ENCODE peak calls at places on chromosomes 13 and 19, in ten cellular contexts. One of them, this sample, is unnamed.

GRCh38 chr13:97109841-97110492 is 112.2 kb upstream of the MBNL2 start:
- DNase-seq in nephron progenitor cell: peak; percentile 92
- DNase-seq in fibroblast of mammary gland: peak; percentile 82
- DNase-seq in CD4-positive, alpha-beta T cell: peak; percentile 71
- DNase-seq in AG09309: peak; percentile 72
- DNase-seq in fibroblast of villous mesenchyme: peak; percentile 94
- DNase-seq in mammary epithelial cell: peak; percentile 85
- DNase-seq in CD8-positive, alpha-beta T cell: peak; percentile 76
- DNase-seq in PC-9: peak; percentile 96
- DNase-seq in AG10803: peak; percentile 87
- DNase-seq in this sample: peak; percentile 96

GRCh38 chr19:1672769-1673644 is 20.6 kb upstream of the TCF3 start:
- DNase-seq in nephron progenitor cell: no peak
- DNase-seq in fibroblast of mammary gland: no peak
- DNase-seq in CD4-positive, alpha-beta T cell: no peak
- DNase-seq in AG09309: no peak
- DNase-seq in fibroblast of villous mesenchyme: no peak
- DNase-seq in mammary epithelial cell: no peak
- DNase-seq in CD8-positive, alpha-beta T cell: no peak
- DNase-seq in PC-9: no peak
- DNase-seq in AG10803: no peak
- DNase-seq in this sample: no peak

GRCh38 chr19:40960780-40961179 is 30.3 kb upstream of the CYP2B6 start:
- DNase-seq in nephron progenitor cell: no peak
- DNase-seq in fibroblast of mammary gland: no peak
- DNase-seq in CD4-positive, alpha-beta T cell: no peak
- DNase-seq in AG09309: no peak
- DNase-seq in fibroblast of villous mesenchyme: no peak
- DNase-seq in mammary epithelial cell: no peak
- DNase-seq in CD8-positive, alpha-beta T cell: no peak
- DNase-seq in PC-9: peak; percentile 19
- DNase-seq in AG10803: no peak
- DNase-seq in this sample: no peak

GRCh38 chr13:112954488-112955270 is 14.3 kb upstream of the MCF2L start:
- DNase-seq in nephron progenitor cell: no peak
- DNase-seq in fibroblast of mammary gland: no peak
- DNase-seq in CD4-positive, alpha-beta T cell: no peak
- DNase-seq in AG09309: no peak
- DNase-seq in fibroblast of villous mesenchyme: no peak
- DNase-seq in mammary epithelial cell: no peak
- DNase-seq in CD8-positive, alpha-beta T cell: no peak
- DNase-seq in PC-9: no peak
- DNase-seq in AG10803: no peak
- DNase-seq in this sample: no peak

GRCh38 chr13:93029536-93029935 is 197.1 kb upstream of the GPC6 start:
- DNase-seq in nephron progenitor cell: no peak
- DNase-seq in fibroblast of mammary gland: peak; percentile 4
- DNase-seq in CD4-positive, alpha-beta T cell: no peak
- DNase-seq in AG09309: peak; percentile 17
- DNase-seq in fibroblast of villous mesenchyme: no peak
- DNase-seq in mammary epithelial cell: peak; percentile 17
- DNase-seq in CD8-positive, alpha-beta T cell: no peak
- DNase-seq in PC-9: no peak
- DNase-seq in AG10803: peak; percentile 23
- DNase-seq in this sample: no peak

GRCh38 chr13:39249971-39250370 is 211.7 kb downstream of the NHLRC3 start:
- DNase-seq in nephron progenitor cell: no peak
- DNase-seq in fibroblast of mammary gland: no peak
- DNase-seq in CD4-positive, alpha-beta T cell: no peak
- DNase-seq in AG09309: no peak
- DNase-seq in fibroblast of villous mesenchyme: no peak
- DNase-seq in mammary epithelial cell: no peak
- DNase-seq in CD8-positive, alpha-beta T cell: no peak
- DNase-seq in PC-9: no peak
- DNase-seq in AG10803: no peak
- DNase-seq in this sample: no peak

GRCh38 chr19:16584825-16585801 is 12.9 kb upstream of the SLC35E1 start:
- DNase-seq in nephron progenitor cell: no peak
- DNase-seq in fibroblast of mammary gland: no peak
- DNase-seq in CD4-positive, alpha-beta T cell: no peak
- DNase-seq in AG09309: no peak
- DNase-seq in fibroblast of villous mesenchyme: no peak
- DNase-seq in mammary epithelial cell: no peak
- DNase-seq in CD8-positive, alpha-beta T cell: no peak
- DNase-seq in PC-9: no peak
- DNase-seq in AG10803: no peak
- DNase-seq in this sample: no peak

GRCh38 chr19:1690570-1691307 is 38.3 kb upstream of the TCF3 start:
- DNase-seq in nephron progenitor cell: peak; percentile 85
- DNase-seq in fibroblast of mammary gland: peak; percentile 20
- DNase-seq in CD4-positive, alpha-beta T cell: peak; percentile 38
- DNase-seq in AG09309: no peak
- DNase-seq in fibroblast of villous mesenchyme: peak; percentile 20
- DNase-seq in mammary epithelial cell: peak; percentile 28
- DNase-seq in CD8-positive, alpha-beta T cell: no peak
- DNase-seq in PC-9: peak; percentile 7
- DNase-seq in AG10803: no peak
- DNase-seq in this sample: no peak

GRCh38 chr13:79782541-79783216 is 301.7 kb downstream of the NDFIP2 start:
- DNase-seq in nephron progenitor cell: peak; percentile 74
- DNase-seq in fibroblast of mammary gland: no peak
- DNase-seq in CD4-positive, alpha-beta T cell: no peak
- DNase-seq in AG09309: no peak
- DNase-seq in fibroblast of villous mesenchyme: peak; percentile 90
- DNase-seq in mammary epithelial cell: peak; percentile 85
- DNase-seq in CD8-positive, alpha-beta T cell: no peak
- DNase-seq in PC-9: no peak
- DNase-seq in AG10803: peak; percentile 10
- DNase-seq in this sample: no peak

GRCh38 chr13:31927219-31927653 is 104.3 kb upstream of the FRY start:
- DNase-seq in nephron progenitor cell: no peak
- DNase-seq in fibroblast of mammary gland: no peak
- DNase-seq in CD4-positive, alpha-beta T cell: no peak
- DNase-seq in AG09309: no peak
- DNase-seq in fibroblast of villous mesenchyme: no peak
- DNase-seq in mammary epithelial cell: no peak
- DNase-seq in CD8-positive, alpha-beta T cell: no peak
- DNase-seq in PC-9: no peak
- DNase-seq in AG10803: no peak
- DNase-seq in this sample: no peak

GRCh38 chr19:51139299-51140018 is 2.6 kb upstream of the SIGLEC7 start:
- DNase-seq in nephron progenitor cell: no peak
- DNase-seq in fibroblast of mammary gland: no peak
- DNase-seq in CD4-positive, alpha-beta T cell: no peak
- DNase-seq in AG09309: no peak
- DNase-seq in fibroblast of villous mesenchyme: no peak
- DNase-seq in mammary epithelial cell: no peak
- DNase-seq in CD8-positive, alpha-beta T cell: no peak
- DNase-seq in PC-9: no peak
- DNase-seq in AG10803: no peak
- DNase-seq in this sample: no peak

GRCh38 chr13:110012102-110012739 is 225.8 kb upstream of the IRS2 start:
- DNase-seq in nephron progenitor cell: no peak
- DNase-seq in fibroblast of mammary gland: peak; percentile 98
- DNase-seq in CD4-positive, alpha-beta T cell: no peak
- DNase-seq in AG09309: peak; percentile 83
- DNase-seq in fibroblast of villous mesenchyme: peak; percentile 90
- DNase-seq in mammary epithelial cell: peak; percentile 89
- DNase-seq in CD8-positive, alpha-beta T cell: no peak
- DNase-seq in PC-9: peak; percentile 77
- DNase-seq in AG10803: peak; percentile 99
- DNase-seq in this sample: no peak

GRCh38 chr19:37855098-37855497 is 51.3 kb downstream of the WDR87 start:
- DNase-seq in nephron progenitor cell: no peak
- DNase-seq in fibroblast of mammary gland: peak; percentile 29
- DNase-seq in CD4-positive, alpha-beta T cell: no peak
- DNase-seq in AG09309: no peak
- DNase-seq in fibroblast of villous mesenchyme: peak; percentile 32
- DNase-seq in mammary epithelial cell: peak; percentile 45
- DNase-seq in CD8-positive, alpha-beta T cell: peak; percentile 3
- DNase-seq in PC-9: no peak
- DNase-seq in AG10803: peak; percentile 8
- DNase-seq in this sample: no peak

GRCh38 chr13:111551421-111551820 is 231.0 kb downstream of the TEX29 start:
- DNase-seq in nephron progenitor cell: no peak
- DNase-seq in fibroblast of mammary gland: no peak
- DNase-seq in CD4-positive, alpha-beta T cell: no peak
- DNase-seq in AG09309: no peak
- DNase-seq in fibroblast of villous mesenchyme: no peak
- DNase-seq in mammary epithelial cell: no peak
- DNase-seq in CD8-positive, alpha-beta T cell: no peak
- DNase-seq in PC-9: no peak
- DNase-seq in AG10803: no peak
- DNase-seq in this sample: no peak

GRCh38 chr19:54248016-54248601 is 5.5 kb upstream of the LILRA6 start:
- DNase-seq in nephron progenitor cell: no peak
- DNase-seq in fibroblast of mammary gland: peak; percentile 33
- DNase-seq in CD4-positive, alpha-beta T cell: no peak
- DNase-seq in AG09309: no peak
- DNase-seq in fibroblast of villous mesenchyme: no peak
- DNase-seq in mammary epithelial cell: no peak
- DNase-seq in CD8-positive, alpha-beta T cell: no peak
- DNase-seq in PC-9: no peak
- DNase-seq in AG10803: no peak
- DNase-seq in this sample: no peak

GRCh38 chr19:46784262-46785053 is 3.9 kb downstream of the SLC1A5 start:
- DNase-seq in nephron progenitor cell: peak; percentile 66
- DNase-seq in fibroblast of mammary gland: peak; percentile 86
- DNase-seq in CD4-positive, alpha-beta T cell: no peak
- DNase-seq in AG09309: peak; percentile 89
- DNase-seq in fibroblast of villous mesenchyme: peak; percentile 95
- DNase-seq in mammary epithelial cell: peak; percentile 95
- DNase-seq in CD8-positive, alpha-beta T cell: no peak
- DNase-seq in PC-9: peak; percentile 93
- DNase-seq in AG10803: peak; percentile 98
- DNase-seq in this sample: peak; percentile 55
- TF ChIP-seq CTCF in nephron progenitor cell: peak; percentile 21
- TF ChIP-seq CTCF in fibroblast of mammary gland: peak; percentile 33
- TF ChIP-seq CTCF in CD4-positive, alpha-beta T cell: peak; percentile 24
- TF ChIP-seq CTCF in AG09309: peak; percentile 41
- TF ChIP-seq CTCF in fibroblast of villous mesenchyme: peak; percentile 51
- TF ChIP-seq CTCF in mammary epithelial cell: peak; percentile 33
- TF ChIP-seq CTCF in CD8-positive, alpha-beta T cell: peak; percentile 16
- TF ChIP-seq CTCF in PC-9: peak; percentile 67
- TF ChIP-seq CTCF in AG10803: peak; percentile 28
- TF ChIP-seq CTCF in this sample: no peak

GRCh38 chr13:52852444-52852843 is 4.0 kb upstream of the PCDH8 start:
- DNase-seq in nephron progenitor cell: no peak
- DNase-seq in fibroblast of mammary gland: no peak
- DNase-seq in CD4-positive, alpha-beta T cell: no peak
- DNase-seq in AG09309: no peak
- DNase-seq in fibroblast of villous mesenchyme: no peak
- DNase-seq in mammary epithelial cell: no peak
- DNase-seq in CD8-positive, alpha-beta T cell: no peak
- DNase-seq in PC-9: no peak
- DNase-seq in AG10803: no peak
- DNase-seq in this sample: no peak

GRCh38 chr13:52851153-52851962 is 2.9 kb upstream of the PCDH8 start:
- DNase-seq in nephron progenitor cell: peak; percentile 56
- DNase-seq in fibroblast of mammary gland: no peak
- DNase-seq in CD4-positive, alpha-beta T cell: no peak
- DNase-seq in AG09309: no peak
- DNase-seq in fibroblast of villous mesenchyme: peak; percentile 2
- DNase-seq in mammary epithelial cell: no peak
- DNase-seq in CD8-positive, alpha-beta T cell: no peak
- DNase-seq in PC-9: no peak
- DNase-seq in AG10803: peak; percentile 9
- DNase-seq in this sample: peak; percentile 67

GRCh38 chr13:52849727-52850395 is 1.4 kb upstream of the PCDH8 start:
- DNase-seq in nephron progenitor cell: no peak
- DNase-seq in fibroblast of mammary gland: no peak
- DNase-seq in CD4-positive, alpha-beta T cell: no peak
- DNase-seq in AG09309: no peak
- DNase-seq in fibroblast of villous mesenchyme: no peak
- DNase-seq in mammary epithelial cell: no peak
- DNase-seq in CD8-positive, alpha-beta T cell: no peak
- DNase-seq in PC-9: no peak
- DNase-seq in AG10803: no peak
- DNase-seq in this sample: no peak

GRCh38 chr13:52848455-52849190 is at the start of gene PCDH8:
- DNase-seq in nephron progenitor cell: peak; percentile 92
- DNase-seq in fibroblast of mammary gland: no peak
- DNase-seq in CD4-positive, alpha-beta T cell: no peak
- DNase-seq in AG09309: no peak
- DNase-seq in fibroblast of villous mesenchyme: no peak
- DNase-seq in mammary epithelial cell: no peak
- DNase-seq in CD8-positive, alpha-beta T cell: no peak
- DNase-seq in PC-9: no peak
- DNase-seq in AG10803: no peak
- DNase-seq in this sample: no peak

GRCh38 chr13:52850396-52851152 is 2.1 kb upstream of the PCDH8 start:
- DNase-seq in nephron progenitor cell: peak; percentile 93
- DNase-seq in fibroblast of mammary gland: peak; percentile 34
- DNase-seq in CD4-positive, alpha-beta T cell: no peak
- DNase-seq in AG09309: no peak
- DNase-seq in fibroblast of villous mesenchyme: peak; percentile 17
- DNase-seq in mammary epithelial cell: peak; percentile 42
- DNase-seq in CD8-positive, alpha-beta T cell: no peak
- DNase-seq in PC-9: no peak
- DNase-seq in AG10803: peak; percentile 48
- DNase-seq in this sample: peak; percentile 69
- TF ChIP-seq CTCF in nephron progenitor cell: peak; percentile 54
- TF ChIP-seq CTCF in fibroblast of mammary gland: no peak
- TF ChIP-seq CTCF in CD4-positive, alpha-beta T cell: no peak
- TF ChIP-seq CTCF in AG09309: peak; percentile 19
- TF ChIP-seq CTCF in fibroblast of villous mesenchyme: no peak
- TF ChIP-seq CTCF in mammary epithelial cell: no peak
- TF ChIP-seq CTCF in CD8-positive, alpha-beta T cell: no peak
- TF ChIP-seq CTCF in PC-9: no peak
- TF ChIP-seq CTCF in AG10803: peak; percentile 17
- TF ChIP-seq CTCF in this sample: peak; percentile 33

DNA sequence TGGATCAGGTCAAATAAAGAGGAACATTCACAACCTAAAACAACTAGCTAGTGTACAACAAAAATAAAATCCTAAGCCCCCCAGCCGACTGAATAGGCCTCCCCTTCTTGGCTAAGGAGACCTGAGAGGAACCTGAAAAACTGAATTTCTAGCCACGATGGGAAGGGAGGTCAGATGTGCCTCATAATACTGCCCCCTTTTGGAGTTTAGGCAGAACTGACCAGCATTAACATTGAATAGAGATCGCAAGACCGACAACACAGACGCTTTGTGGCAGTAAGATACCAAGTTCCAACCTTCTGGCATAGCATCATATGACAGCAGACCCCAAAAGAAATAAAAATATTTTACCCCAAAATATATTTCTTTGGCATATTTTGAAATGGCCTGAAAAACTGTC is 15.9 kb downstream of the CBY2 start:
- DNase-seq in nephron progenitor cell: no peak
- DNase-seq in fibroblast of mammary gland: peak; percentile 41
- DNase-seq in CD4-positive, alpha-beta T cell: no peak
- DNase-seq in AG09309: no peak
- DNase-seq in fibroblast of villous mesenchyme: peak; percentile 8
- DNase-seq in mammary epithelial cell: peak; percentile 9
- DNase-seq in CD8-positive, alpha-beta T cell: no peak
- DNase-seq in PC-9: no peak
- DNase-seq in AG10803: peak; percentile 5
- DNase-seq in this sample: no peak
- TF ChIP-seq CTCF in nephron progenitor cell: peak; percentile 77
- TF ChIP-seq CTCF in fibroblast of mammary gland: peak; percentile 70
- TF ChIP-seq CTCF in CD4-positive, alpha-beta T cell: peak; percentile 28
- TF ChIP-seq CTCF in AG09309: peak; percentile 61
- TF ChIP-seq CTCF in fibroblast of villous mesenchyme: peak; percentile 58
- TF ChIP-seq CTCF in mammary epithelial cell: peak; percentile 79
- TF ChIP-seq CTCF in CD8-positive, alpha-beta T cell: peak; percentile 23
- TF ChIP-seq CTCF in PC-9: peak; percentile 57
- TF ChIP-seq CTCF in AG10803: peak; percentile 60
- TF ChIP-seq CTCF in this sample: peak; percentile 39

GRCh38 chr19:48950830-48951519 is 3.7 kb upstream of the BAX start:
- DNase-seq in nephron progenitor cell: no peak
- DNase-seq in fibroblast of mammary gland: no peak
- DNase-seq in CD4-positive, alpha-beta T cell: no peak
- DNase-seq in AG09309: no peak
- DNase-seq in fibroblast of villous mesenchyme: no peak
- DNase-seq in mammary epithelial cell: no peak
- DNase-seq in CD8-positive, alpha-beta T cell: no peak
- DNase-seq in PC-9: no peak
- DNase-seq in AG10803: no peak
- DNase-seq in this sample: no peak
- TF ChIP-seq CTCF in nephron progenitor cell: no peak
- TF ChIP-seq CTCF in fibroblast of mammary gland: no peak
- TF ChIP-seq CTCF in CD4-positive, alpha-beta T cell: no peak
- TF ChIP-seq CTCF in AG09309: no peak
- TF ChIP-seq CTCF in fibroblast of villous mesenchyme: no peak
- TF ChIP-seq CTCF in mammary epithelial cell: no peak
- TF ChIP-seq CTCF in CD8-positive, alpha-beta T cell: no peak
- TF ChIP-seq CTCF in PC-9: no peak
- TF ChIP-seq CTCF in AG10803: no peak
- TF ChIP-seq CTCF in this sample: no peak